ENCODE peak calls at places on chromosomes 7 and 10, in nine cellular contexts. I is psoas muscle, X is thyroid gland, H is foreskin fibroblast, Z is kidney, E is left ventricle myocardium inferior, N is dorsolateral prefrontal cortex, T is HepG2, C is PC-3. B is an unnamed sample.

GRCh38 chr7:2198206-2198605 is 34.5 kb downstream of the MAD1L1 start:
- DNase-seq in E (no peak), H (no peak), T (no peak), X (peak), I (no peak), N (no peak), C (no peak), Z (no peak), B (no peak)

GRCh38 chr10:101831169-101831811 is 12.3 kb downstream of the KCNIP2 start:
- DNase-seq in E (no peak), N (no peak), I (no peak), C (no peak), H (no peak), X (no peak), T (no peak), Z (peak), B (no peak)

GRCh38 chr7:26278769-26279168 is 12.9 kb upstream of the SNX10 start:
- DNase-seq in H (no peak), X (no peak), I (no peak), E (no peak), C (peak), Z (no peak), T (peak), N (no peak), B (no peak)

GRCh38 chr7:49479936-49480544 is 293.4 kb upstream of the VWC2 start:
- DNase-seq in I (no peak), T (no peak), N (no peak), Z (no peak), C (no peak), X (no peak), H (no peak), E (no peak), B (no peak)

GRCh38 chr10:35386594-35387174 is 50.4 kb downstream of the CCNY start:
- DNase-seq in T (peak), Z (peak), C (peak), H (peak), X (peak), I (no peak), N (no peak), E (peak), B (no peak)

GRCh38 chr10:62264702-62265436 is 3.8 kb downstream of the RTKN2 start:
- DNase-seq in I (no peak), X (no peak), T (peak), Z (no peak), H (peak), N (no peak), C (peak), E (no peak), B (no peak)

GRCh38 chr10:77387247-77387646 is 250.4 kb downstream of the KCNMA1 start:
- DNase-seq in I (no peak), X (no peak), C (no peak), N (no peak), Z (no peak), E (no peak), H (no peak), T (no peak), B (no peak)

GRCh38 chr10:78540355-78541076 is 506.9 kb downstream of the RPS24 start:
- DNase-seq in Z (no peak), N (no peak), I (no peak), T (no peak), H (peak), C (peak), E (no peak), X (no peak), B (no peak)

GRCh38 chr7:30068117-30068516 is 39.9 kb downstream of the PLEKHA8 start:
- DNase-seq in T (no peak), E (no peak), X (peak), H (peak), N (no peak), Z (no peak), I (no peak), C (no peak), B (no peak)

GRCh38 chr10:113590581-113590980 is 37.7 kb downstream of the HABP2 start:
- DNase-seq in Z (no peak), X (no peak), N (no peak), E (no peak), T (no peak), C (no peak), H (no peak), I (peak), B (no peak)

GRCh38 chr10:391304-391703 is 256.0 kb downstream of the ZMYND11 start:
- DNase-seq in I (no peak), H (peak), X (peak), T (no peak), C (no peak), E (no peak), N (no peak), Z (no peak), B (no peak)

GRCh38 chr7:100705341-100705752 is 574 bp upstream of the POP7 start:
- DNase-seq in X (peak), H (peak), C (peak), E (peak), Z (peak), T (peak), N (peak), I (peak), B (peak)

GRCh38 chr7:2635810-2636701 is 4.3 kb downstream of the TTYH3 start:
- DNase-seq in Z (peak), I (peak), C (no peak), N (no peak), T (peak), X (peak), E (peak), H (no peak), B (no peak)

GRCh38 chr10:127882801-127883459 is 9.8 kb downstream of the CLRN3 start:
- DNase-seq in H (no peak), C (peak), Z (no peak), E (no peak), X (no peak), N (no peak), T (no peak), I (no peak), B (no peak)

GRCh38 chr10:122140941-122141623 is 130.0 kb upstream of the BTBD16 start:
- DNase-seq in T (peak), H (peak), X (peak), E (peak), N (no peak), Z (peak), I (peak), C (peak), B (no peak)

GRCh38 chr10:61835069-61835908 is 66.2 kb upstream of the ARID5B start:
- DNase-seq in H (peak), C (peak), I (no peak), Z (no peak), N (no peak), T (peak), E (no peak), X (no peak), B (no peak)

GRCh38 chr10:24209421-24209770 is 458 bp downstream of the KIAA1217 start:
- DNase-seq in Z (no peak), E (no peak), H (peak), C (peak), X (no peak), T (no peak), I (no peak), N (no peak), B (no peak)

GRCh38 chr7:74217455-74218342 is 7.9 kb downstream of the LAT2 start:
- DNase-seq in T (no peak), N (no peak), Z (no peak), C (no peak), X (no peak), I (no peak), E (no peak), H (no peak), B (peak)

GRCh38 chr10:69963178-69963834 is 89.3 kb upstream of the MACROH2A2 start:
- DNase-seq in H (no peak), I (no peak), C (no peak), E (no peak), T (no peak), N (no peak), X (no peak), Z (no peak), B (no peak)

GRCh38 chr7:6423942-6424701 is 23.6 kb downstream of the DAGLB start:
- DNase-seq in T (no peak), I (peak), H (no peak), C (peak), X (no peak), Z (peak), N (peak), E (no peak), B (no peak)

GRCh38 chr10:79445217-79445707 is at the start of gene ZCCHC24:
- DNase-seq in E (peak), C (peak), T (no peak), X (peak), Z (peak), I (peak), H (no peak), N (no peak), B (no peak)

GRCh38 chr10:131172433-131172832 is 139.1 kb downstream of the TCERG1L start:
- DNase-seq in E (no peak), I (no peak), N (no peak), X (no peak), T (no peak), H (no peak), Z (peak), C (no peak), B (no peak)

GRCh38 chr10:47330804-47331203 is 8.6 kb downstream of the GDF2 start:
- DNase-seq in N (peak), C (no peak), Z (peak), H (no peak), I (peak), T (no peak), X (no peak), E (no peak), B (no peak)

GRCh38 chr7:44150466-44150832 is 9.3 kb upstream of the MYL7 start:
- DNase-seq in N (no peak), E (no peak), X (no peak), Z (no peak), T (no peak), C (no peak), H (peak), I (no peak), B (no peak)

GRCh38 chr10:101939718-101940117 is 96.1 kb upstream of the KCNIP2 start:
- DNase-seq in X (no peak), E (no peak), Z (no peak), T (no peak), H (peak), N (no peak), I (no peak), C (no peak), B (no peak)

GRCh38 chr10:119724630-119725549 is 960 bp upstream of the INPP5F start:
- DNase-seq in X (peak), Z (no peak), N (no peak), T (peak), C (no peak), E (no peak), H (peak), I (no peak), B (no peak)

GRCh38 chr7:139502226-139502625 is 18.8 kb upstream of the KLRG2 start:
- DNase-seq in I (no peak), C (no peak), E (no peak), H (no peak), X (no peak), Z (no peak), N (no peak), T (no peak), B (no peak)

GRCh38 chr7:139509535-139509934 is 13.9 kb upstream of the CLEC2L start:
- DNase-seq in I (no peak), E (no peak), C (no peak), H (no peak), X (no peak), Z (no peak), T (no peak), N (no peak), B (no peak)

GRCh38 chr7:139500770-139501138 is 17.3 kb upstream of the KLRG2 start:
- DNase-seq in E (no peak), N (no peak), I (no peak), T (no peak), X (no peak), H (no peak), Z (no peak), C (no peak), B (no peak)

DNA sequence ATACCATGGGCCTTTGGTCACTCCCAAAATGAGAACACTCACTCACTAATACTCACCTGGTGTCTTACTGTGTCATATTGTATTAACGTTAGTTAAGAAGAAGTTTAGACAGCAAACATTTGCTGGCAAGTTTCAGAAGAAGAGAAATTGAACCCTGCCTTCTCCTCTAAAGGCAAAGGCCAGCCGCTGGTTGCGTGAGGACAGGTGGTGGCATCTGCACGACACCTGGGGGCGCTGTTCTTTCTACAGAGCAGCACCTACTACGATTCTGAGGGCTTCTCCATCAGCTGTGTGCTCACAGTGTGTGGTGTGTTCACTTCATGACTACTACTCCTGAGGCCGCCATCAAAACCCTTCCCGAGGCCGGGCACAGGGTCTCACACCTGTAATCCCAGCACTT is 17.9 kb upstream of the CLEC2L start:
- DNase-seq in H (no peak), C (peak), I (no peak), T (peak), E (no peak), N (no peak), Z (no peak), X (no peak), B (no peak)
- TF ChIP-seq CTCF in H (no peak), C (peak), I (no peak), T (peak), E (no peak), N (no peak), Z (no peak), X (no peak), B (no peak)

GRCh38 chr7:92832623-92833023 is 3.8 kb downstream of the CDK6 start:
- DNase-seq in I (no peak), Z (no peak), H (no peak), X (no peak), C (peak), E (no peak), T (no peak), N (no peak), B (no peak)

GRCh38 chr7:92834661-92835139 is 1.7 kb downstream of the CDK6 start:
- DNase-seq in N (peak), I (peak), H (peak), Z (peak), E (no peak), X (no peak), T (no peak), C (peak), B (peak)

GRCh38 chr7:92833024-92833765 is 3.2 kb downstream of the CDK6 start:
- DNase-seq in H (peak), N (peak), I (peak), E (peak), T (peak), X (peak), C (peak), Z (peak), B (peak)

GRCh38 chr7:92835140-92835850 is 1.1 kb downstream of the CDK6 start:
- DNase-seq in X (peak), H (peak), I (peak), T (peak), Z (peak), N (peak), E (peak), C (peak), B (peak)

DNA sequence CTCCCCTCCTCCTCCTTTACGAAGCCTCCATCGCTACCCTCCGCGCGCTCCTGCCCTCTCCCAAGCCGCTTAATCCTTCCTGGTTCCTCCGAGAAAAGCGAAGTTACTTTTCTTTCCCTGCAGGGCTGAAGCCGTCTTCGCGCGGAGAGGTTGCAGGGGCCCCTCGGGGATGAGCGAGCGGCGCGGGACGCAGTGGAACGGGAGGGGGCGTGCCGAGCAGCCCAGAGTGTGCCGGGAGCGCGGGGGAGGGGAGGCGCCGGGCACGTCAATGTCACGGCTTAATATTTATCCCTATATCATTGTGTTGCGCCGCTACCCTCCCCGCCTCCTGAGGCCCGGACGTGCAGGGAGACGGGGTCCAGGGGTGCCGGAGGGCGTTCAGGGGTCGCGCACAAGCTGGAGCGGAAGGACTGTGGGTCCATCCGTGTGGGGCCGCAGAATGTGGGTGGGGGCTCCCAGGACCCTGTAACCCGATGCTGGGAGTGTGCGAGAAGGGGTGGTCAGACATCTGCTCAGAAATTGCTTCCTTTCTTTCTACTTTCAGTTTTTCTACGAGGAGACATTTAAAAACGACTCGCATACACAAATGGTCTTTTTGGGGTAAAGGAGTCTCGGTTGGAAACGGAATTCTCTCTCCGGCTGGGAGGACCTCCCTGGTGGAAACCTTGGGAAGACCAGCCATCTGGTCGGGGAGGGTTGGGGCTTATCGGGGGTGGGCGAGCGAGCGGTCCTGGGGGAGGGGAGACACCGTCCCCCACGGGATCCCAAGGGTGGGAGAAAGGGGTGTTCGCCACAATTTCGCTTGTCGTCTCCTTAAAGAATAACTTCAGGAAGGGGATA is 2.4 kb downstream of the CDK6 start:
- DNase-seq in H (peak), I (peak), X (peak), T (peak), C (peak), N (peak), Z (peak), E (peak), B (peak)
- TF ChIP-seq CTCF in H (peak), I (no peak), X (no peak), T (peak), C (peak), N (no peak), Z (peak), E (peak), B (no peak)

DNA sequence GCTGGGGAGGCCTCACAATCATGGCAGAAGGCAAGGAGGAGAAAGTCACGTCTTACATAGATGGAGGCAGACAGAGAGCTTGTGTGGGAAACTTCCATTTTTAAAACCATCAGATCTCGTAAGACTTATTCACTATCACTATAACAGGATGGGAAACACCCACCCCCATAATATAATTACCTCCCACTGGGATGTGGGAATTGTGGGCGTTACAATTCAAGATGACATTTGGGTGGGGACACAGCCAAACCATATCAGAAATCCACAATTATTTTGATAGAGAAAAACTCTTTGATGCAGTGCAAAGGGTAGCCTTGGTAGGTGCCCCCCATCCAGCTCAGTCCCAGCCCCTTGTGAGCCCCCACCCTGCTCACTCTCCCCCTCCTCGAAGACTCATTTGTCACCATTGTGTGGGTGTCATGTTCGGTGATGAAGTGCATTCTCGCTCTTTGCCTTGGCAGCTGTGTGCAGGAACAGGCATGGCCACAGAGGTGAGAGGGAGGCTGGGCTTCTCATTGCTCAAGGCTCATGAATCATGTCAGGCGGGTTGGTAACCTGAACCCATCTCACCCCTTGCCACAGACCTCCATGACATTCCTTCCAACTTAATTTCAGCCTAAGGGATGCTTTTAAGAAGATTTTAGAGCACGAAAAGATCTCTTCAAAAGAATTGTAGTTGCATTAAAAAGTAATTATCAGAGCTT is 75.9 kb downstream of the BUB3 start:
- DNase-seq in C (peak), E (no peak), Z (no peak), N (no peak), T (no peak), H (peak), X (no peak), I (no peak), B (no peak)
- TF ChIP-seq CTCF in C (no peak), E (no peak), Z (no peak), N (no peak), T (no peak), H (no peak), X (no peak), I (no peak), B (no peak)

GRCh38 chr10:28722065-28722803 is 44.9 kb downstream of the BAMBI start:
- DNase-seq in H (peak), C (peak), Z (peak), E (peak), X (peak), I (peak), T (no peak), N (peak), B (no peak)
- TF ChIP-seq CTCF in H (no peak), C (no peak), Z (no peak), E (no peak), X (no peak), I (no peak), T (peak), N (no peak), B (no peak)

DNA sequence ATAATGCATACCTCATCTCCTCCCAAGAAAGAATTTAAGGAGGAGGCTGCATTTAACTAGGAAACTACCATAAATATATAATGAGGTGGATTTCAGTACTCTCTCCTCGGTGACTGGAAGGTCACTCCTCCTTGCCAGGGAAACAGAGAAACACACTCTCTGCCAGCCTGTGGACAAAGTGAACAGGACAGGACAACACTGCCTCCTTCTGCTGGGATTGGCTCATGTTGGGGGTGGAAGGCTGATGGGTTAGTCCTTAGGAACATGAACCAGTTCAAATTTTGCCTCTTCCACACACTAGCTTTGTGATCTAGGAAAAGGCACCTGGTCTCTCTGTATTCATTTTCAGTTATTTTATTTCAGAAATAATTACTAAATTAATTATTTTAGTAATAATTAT is 50.6 kb upstream of the STEAP4 start:
- DNase-seq in T (no peak), I (no peak), X (peak), E (peak), N (no peak), C (peak), H (peak), Z (no peak), B (no peak)
- TF ChIP-seq CTCF in T (peak), I (no peak), X (no peak), E (peak), N (no peak), C (peak), H (no peak), Z (peak), B (no peak)